ENCODE peak calls at places on chromosomes 1 and 21, in five cellular contexts. One of them, this sample, is unnamed.

GRCh38 chr1:214028569-214028968 is 40.8 kb downstream of the PROX1 start:
- DNase-seq in upper lobe of right lung: no peak
- DNase-seq in esophagus squamous epithelium: no peak
- DNase-seq in GOT3: no peak
- DNase-seq in HFF-Myc: no peak
- DNase-seq in this sample: no peak

GRCh38 chr1:92343061-92343460 is 44.2 kb downstream of the RPAP2 start:
- DNase-seq in upper lobe of right lung: no peak
- DNase-seq in esophagus squamous epithelium: no peak
- DNase-seq in GOT3: no peak
- DNase-seq in HFF-Myc: no peak
- DNase-seq in this sample: no peak

GRCh38 chr1:52955129-52955970 is 28.3 kb downstream of the SCP2 start:
- DNase-seq in upper lobe of right lung: no peak
- DNase-seq in esophagus squamous epithelium: no peak
- DNase-seq in GOT3: no peak
- DNase-seq in HFF-Myc: peak
- DNase-seq in this sample: no peak

GRCh38 chr1:212294983-212295382 is 9.8 kb downstream of the PPP2R5A start:
- DNase-seq in upper lobe of right lung: no peak
- DNase-seq in esophagus squamous epithelium: no peak
- DNase-seq in GOT3: no peak
- DNase-seq in HFF-Myc: no peak
- DNase-seq in this sample: no peak

GRCh38 chr1:58584082-58584895 is 7.2 kb upstream of the TACSTD2 start:
- DNase-seq in upper lobe of right lung: peak
- DNase-seq in esophagus squamous epithelium: no peak
- DNase-seq in GOT3: no peak
- DNase-seq in HFF-Myc: peak
- DNase-seq in this sample: peak

GRCh38 chr21:45319461-45320211 is 31.9 kb upstream of the POFUT2 start:
- DNase-seq in upper lobe of right lung: peak
- DNase-seq in esophagus squamous epithelium: no peak
- DNase-seq in GOT3: no peak
- DNase-seq in HFF-Myc: no peak
- DNase-seq in this sample: no peak

GRCh38 chr21:44800103-44800502 is 1.5 kb downstream of the UBE2G2 start:
- DNase-seq in upper lobe of right lung: no peak
- DNase-seq in esophagus squamous epithelium: no peak
- DNase-seq in GOT3: no peak
- DNase-seq in HFF-Myc: no peak
- DNase-seq in this sample: no peak

GRCh38 chr21:43716376-43717165 is 2.4 kb upstream of the PDXK start:
- DNase-seq in upper lobe of right lung: no peak
- DNase-seq in esophagus squamous epithelium: no peak
- DNase-seq in GOT3: no peak
- DNase-seq in HFF-Myc: no peak
- DNase-seq in this sample: no peak

GRCh38 chr1:174519845-174520244 is 72.1 kb downstream of the GPR52 start:
- DNase-seq in upper lobe of right lung: no peak
- DNase-seq in esophagus squamous epithelium: no peak
- DNase-seq in GOT3: no peak
- DNase-seq in HFF-Myc: no peak
- DNase-seq in this sample: no peak

GRCh38 chr1:221987860-221988520 is 246.1 kb upstream of the DUSP10 start:
- DNase-seq in upper lobe of right lung: no peak
- DNase-seq in esophagus squamous epithelium: no peak
- DNase-seq in GOT3: no peak
- DNase-seq in HFF-Myc: peak
- DNase-seq in this sample: no peak

GRCh38 chr1:244273845-244274619 is 177.7 kb downstream of the ADSS2 start:
- DNase-seq in upper lobe of right lung: peak
- DNase-seq in esophagus squamous epithelium: no peak
- DNase-seq in GOT3: peak
- DNase-seq in HFF-Myc: peak
- DNase-seq in this sample: no peak

GRCh38 chr1:112956503-112957132 is 622 bp upstream of the SLC16A1 start:
- DNase-seq in upper lobe of right lung: no peak
- DNase-seq in esophagus squamous epithelium: no peak
- DNase-seq in GOT3: no peak
- DNase-seq in HFF-Myc: no peak
- DNase-seq in this sample: no peak

GRCh38 chr1:4726620-4727341 is 72.4 kb downstream of the AJAP1 start:
- DNase-seq in upper lobe of right lung: no peak
- DNase-seq in esophagus squamous epithelium: no peak
- DNase-seq in GOT3: no peak
- DNase-seq in HFF-Myc: no peak
- DNase-seq in this sample: no peak

GRCh38 chr1:211356723-211357418 is 30.2 kb downstream of the TRAF5 start:
- DNase-seq in upper lobe of right lung: no peak
- DNase-seq in esophagus squamous epithelium: no peak
- DNase-seq in GOT3: no peak
- DNase-seq in HFF-Myc: no peak
- DNase-seq in this sample: no peak

GRCh38 chr1:6450005-6450450 is 15.9 kb downstream of the TNFRSF25 start:
- DNase-seq in upper lobe of right lung: no peak
- DNase-seq in esophagus squamous epithelium: no peak
- DNase-seq in GOT3: no peak
- DNase-seq in HFF-Myc: no peak
- DNase-seq in this sample: no peak

GRCh38 chr1:224488806-224489584 is 54.4 kb upstream of the WDR26 start:
- DNase-seq in upper lobe of right lung: no peak
- DNase-seq in esophagus squamous epithelium: no peak
- DNase-seq in GOT3: no peak
- DNase-seq in HFF-Myc: no peak
- DNase-seq in this sample: no peak

GRCh38 chr21:46243325-46243724 is 14.8 kb upstream of the LSS start:
- DNase-seq in upper lobe of right lung: no peak
- DNase-seq in esophagus squamous epithelium: no peak
- DNase-seq in GOT3: no peak
- DNase-seq in HFF-Myc: no peak
- DNase-seq in this sample: no peak

GRCh38 chr1:221602866-221603265 is 139.0 kb downstream of the DUSP10 start:
- DNase-seq in upper lobe of right lung: no peak
- DNase-seq in esophagus squamous epithelium: no peak
- DNase-seq in GOT3: no peak
- DNase-seq in HFF-Myc: no peak
- DNase-seq in this sample: no peak

GRCh38 chr1:237104096-237104495 is 62.1 kb downstream of the RYR2 start:
- DNase-seq in upper lobe of right lung: no peak
- DNase-seq in esophagus squamous epithelium: no peak
- DNase-seq in GOT3: no peak
- DNase-seq in HFF-Myc: no peak
- DNase-seq in this sample: no peak

GRCh38 chr1:147077936-147078605 is 94.2 kb downstream of the PRKAB2 start:
- DNase-seq in upper lobe of right lung: no peak
- DNase-seq in esophagus squamous epithelium: no peak
- DNase-seq in GOT3: no peak
- DNase-seq in HFF-Myc: no peak
- DNase-seq in this sample: no peak

GRCh38 chr21:33780631-33781030 is 135.0 kb downstream of the ATP5PO start:
- DNase-seq in upper lobe of right lung: no peak
- DNase-seq in esophagus squamous epithelium: no peak
- DNase-seq in GOT3: no peak
- DNase-seq in HFF-Myc: no peak
- DNase-seq in this sample: no peak

GRCh38 chr1:10228528-10228927 is 18.2 kb downstream of the KIF1B start:
- DNase-seq in upper lobe of right lung: no peak
- DNase-seq in esophagus squamous epithelium: no peak
- DNase-seq in GOT3: no peak
- DNase-seq in HFF-Myc: no peak
- DNase-seq in this sample: no peak

GRCh38 chr1:30522031-30523004 is 201.1 kb downstream of the MATN1 start:
- DNase-seq in upper lobe of right lung: no peak
- DNase-seq in esophagus squamous epithelium: no peak
- DNase-seq in GOT3: peak
- DNase-seq in HFF-Myc: peak
- DNase-seq in this sample: no peak

GRCh38 chr1:64266941-64267340 is 63.5 kb downstream of the UBE2U start:
- DNase-seq in upper lobe of right lung: no peak
- DNase-seq in esophagus squamous epithelium: no peak
- DNase-seq in GOT3: no peak
- DNase-seq in HFF-Myc: no peak
- DNase-seq in this sample: no peak

GRCh38 chr1:210815641-210816040 is 318.3 kb downstream of the KCNH1 start:
- DNase-seq in upper lobe of right lung: no peak
- DNase-seq in esophagus squamous epithelium: no peak
- DNase-seq in GOT3: no peak
- DNase-seq in HFF-Myc: no peak
- DNase-seq in this sample: no peak

GRCh38 chr1:93013311-93014091 is 52.2 kb upstream of the DIPK1A start:
- DNase-seq in upper lobe of right lung: no peak
- DNase-seq in esophagus squamous epithelium: no peak
- DNase-seq in GOT3: no peak
- DNase-seq in HFF-Myc: no peak
- DNase-seq in this sample: no peak

GRCh38 chr1:156316909-156317308 is 17.8 kb upstream of the VHLL start:
- DNase-seq in upper lobe of right lung: no peak
- DNase-seq in esophagus squamous epithelium: no peak
- DNase-seq in GOT3: no peak
- DNase-seq in HFF-Myc: no peak
- DNase-seq in this sample: no peak

GRCh38 chr1:155309423-155310021 is 856 bp downstream of the FDPS start:
- DNase-seq in upper lobe of right lung: peak
- DNase-seq in esophagus squamous epithelium: no peak
- DNase-seq in GOT3: no peak
- DNase-seq in HFF-Myc: no peak
- DNase-seq in this sample: no peak

GRCh38 chr21:45537746-45538291 is 4.4 kb downstream of the SLC19A1 start:
- DNase-seq in upper lobe of right lung: peak
- DNase-seq in esophagus squamous epithelium: no peak
- DNase-seq in GOT3: no peak
- DNase-seq in HFF-Myc: no peak
- DNase-seq in this sample: no peak

GRCh38 chr1:163596541-163597258 is 274.9 kb downstream of the NUF2 start:
- DNase-seq in upper lobe of right lung: no peak
- DNase-seq in esophagus squamous epithelium: no peak
- DNase-seq in GOT3: no peak
- DNase-seq in HFF-Myc: no peak
- DNase-seq in this sample: no peak

GRCh38 chr1:175481126-175482071 is 262.0 kb downstream of the TNR start:
- DNase-seq in upper lobe of right lung: no peak
- DNase-seq in esophagus squamous epithelium: no peak
- DNase-seq in GOT3: no peak
- DNase-seq in HFF-Myc: no peak
- DNase-seq in this sample: no peak

GRCh38 chr1:198528376-198528775 is 12.1 kb downstream of the ATP6V1G3 start:
- DNase-seq in upper lobe of right lung: no peak
- DNase-seq in esophagus squamous epithelium: no peak
- DNase-seq in GOT3: no peak
- DNase-seq in HFF-Myc: no peak
- DNase-seq in this sample: no peak

GRCh38 chr1:235675152-235675890 is 25.7 kb upstream of the GNG4 start:
- DNase-seq in upper lobe of right lung: no peak
- DNase-seq in esophagus squamous epithelium: no peak
- DNase-seq in GOT3: no peak
- DNase-seq in HFF-Myc: peak
- DNase-seq in this sample: no peak

GRCh38 chr1:27634166-27634981 is 611 bp downstream of the FGR start:
- DNase-seq in upper lobe of right lung: peak
- DNase-seq in esophagus squamous epithelium: no peak
- DNase-seq in GOT3: no peak
- DNase-seq in HFF-Myc: no peak
- DNase-seq in this sample: peak